ENCODE peak calls at places on chromosomes 7 and 10, in seven cellular contexts. One of them, this sample, is unnamed.

GRCh38 chr10:100519321-100520051 is at the start of gene SEC31B:
- DNase-seq in IMR-90: no peak
- DNase-seq in H9: peak; percentile 84
- DNase-seq in H1: no peak
- DNase-seq in trophoblast cell: peak; percentile 33
- DNase-seq in neuronal stem cell: peak; percentile 54
- DNase-seq in mesendoderm: peak; percentile 72
- DNase-seq in this sample: peak; percentile 44

GRCh38 chr10:43218951-43219837 is 47.7 kb downstream of the RASGEF1A start:
- DNase-seq in IMR-90: no peak
- DNase-seq in H9: no peak
- DNase-seq in mesendoderm: no peak
- DNase-seq in H1: no peak
- DNase-seq in neuronal stem cell: no peak
- DNase-seq in trophoblast cell: no peak
- DNase-seq in this sample: no peak

GRCh38 chr10:34018129-34018528 is 683.7 kb upstream of the NRP1 start:
- DNase-seq in mesendoderm: no peak
- DNase-seq in IMR-90: peak; percentile 26
- DNase-seq in neuronal stem cell: no peak
- DNase-seq in H9: no peak
- DNase-seq in H1: no peak
- DNase-seq in trophoblast cell: no peak
- DNase-seq in this sample: no peak

GRCh38 chr7:19754521-19755116 is 18.8 kb downstream of the TMEM196 start:
- DNase-seq in H1: no peak
- DNase-seq in neuronal stem cell: peak; percentile 46
- DNase-seq in IMR-90: peak; percentile 12
- DNase-seq in H9: no peak
- DNase-seq in mesendoderm: peak; percentile 63
- DNase-seq in trophoblast cell: peak; percentile 86
- DNase-seq in this sample: peak; percentile 50

GRCh38 chr7:35714862-35715261 is 19.9 kb upstream of the HERPUD2 start:
- DNase-seq in H1: no peak
- DNase-seq in IMR-90: no peak
- DNase-seq in trophoblast cell: peak; percentile 83
- DNase-seq in H9: no peak
- DNase-seq in mesendoderm: peak; percentile 50
- DNase-seq in neuronal stem cell: no peak
- DNase-seq in this sample: no peak

GRCh38 chr10:129328531-129328930 is 138.5 kb upstream of the MGMT start:
- DNase-seq in trophoblast cell: peak; percentile 60
- DNase-seq in H1: no peak
- DNase-seq in H9: no peak
- DNase-seq in neuronal stem cell: no peak
- DNase-seq in mesendoderm: no peak
- DNase-seq in IMR-90: peak; percentile 74
- DNase-seq in this sample: peak; percentile 70

GRCh38 chr10:77504870-77505257 is 132.7 kb downstream of the KCNMA1 start:
- DNase-seq in mesendoderm: peak; percentile 57
- DNase-seq in trophoblast cell: peak; percentile 92
- DNase-seq in neuronal stem cell: no peak
- DNase-seq in H9: no peak
- DNase-seq in IMR-90: peak; percentile 56
- DNase-seq in H1: no peak
- DNase-seq in this sample: peak; percentile 57

GRCh38 chr10:3901370-3901769 is 116.4 kb upstream of the KLF6 start:
- DNase-seq in H1: no peak
- DNase-seq in H9: no peak
- DNase-seq in mesendoderm: no peak
- DNase-seq in neuronal stem cell: no peak
- DNase-seq in trophoblast cell: no peak
- DNase-seq in IMR-90: no peak
- DNase-seq in this sample: no peak

GRCh38 chr10:1136268-1136667 is 80.1 kb downstream of the WDR37 start:
- DNase-seq in H9: no peak
- DNase-seq in H1: no peak
- DNase-seq in neuronal stem cell: no peak
- DNase-seq in IMR-90: no peak
- DNase-seq in trophoblast cell: no peak
- DNase-seq in mesendoderm: no peak
- DNase-seq in this sample: no peak

GRCh38 chr10:77836299-77836820 is 90.2 kb downstream of the DLG5 start:
- DNase-seq in H9: no peak
- DNase-seq in neuronal stem cell: no peak
- DNase-seq in H1: no peak
- DNase-seq in IMR-90: peak; percentile 22
- DNase-seq in trophoblast cell: peak; percentile 34
- DNase-seq in mesendoderm: no peak
- DNase-seq in this sample: peak; percentile 93

GRCh38 chr10:131689016-131689415 is 211.8 kb upstream of the PPP2R2D start:
- DNase-seq in H1: no peak
- DNase-seq in neuronal stem cell: no peak
- DNase-seq in H9: peak; percentile 68
- DNase-seq in trophoblast cell: no peak
- DNase-seq in mesendoderm: peak; percentile 60
- DNase-seq in IMR-90: no peak
- DNase-seq in this sample: no peak

GRCh38 chr10:61992683-61993629 is 91.5 kb downstream of the ARID5B start:
- DNase-seq in mesendoderm: no peak
- DNase-seq in IMR-90: peak; percentile 88
- DNase-seq in H9: no peak
- DNase-seq in trophoblast cell: peak; percentile 75
- DNase-seq in H1: no peak
- DNase-seq in neuronal stem cell: no peak
- DNase-seq in this sample: peak; percentile 96

GRCh38 chr10:17659328-17659727 is 15.4 kb downstream of the STAM start:
- DNase-seq in mesendoderm: no peak
- DNase-seq in H1: no peak
- DNase-seq in H9: no peak
- DNase-seq in IMR-90: no peak
- DNase-seq in neuronal stem cell: no peak
- DNase-seq in trophoblast cell: no peak
- DNase-seq in this sample: no peak

GRCh38 chr7:81277691-81278090 is 358.8 kb upstream of the SEMA3C start:
- DNase-seq in mesendoderm: no peak
- DNase-seq in IMR-90: no peak
- DNase-seq in H1: no peak
- DNase-seq in H9: no peak
- DNase-seq in neuronal stem cell: no peak
- DNase-seq in trophoblast cell: no peak
- DNase-seq in this sample: no peak

GRCh38 chr7:64878684-64879083 is 24.4 kb upstream of the ZNF273 start:
- DNase-seq in H1: no peak
- DNase-seq in trophoblast cell: no peak
- DNase-seq in IMR-90: no peak
- DNase-seq in neuronal stem cell: no peak
- DNase-seq in mesendoderm: no peak
- DNase-seq in H9: no peak
- DNase-seq in this sample: no peak

GRCh38 chr10:129968937-129969527 is 5.0 kb upstream of the EBF3 start:
- DNase-seq in trophoblast cell: no peak
- DNase-seq in H1: no peak
- DNase-seq in neuronal stem cell: peak; percentile 75
- DNase-seq in mesendoderm: peak; percentile 84
- DNase-seq in IMR-90: peak; percentile 31
- DNase-seq in H9: peak; percentile 85
- DNase-seq in this sample: peak; percentile 61

GRCh38 chr7:29336851-29337627 is 142.5 kb downstream of the CHN2 start:
- DNase-seq in neuronal stem cell: no peak
- DNase-seq in H1: no peak
- DNase-seq in IMR-90: no peak
- DNase-seq in H9: no peak
- DNase-seq in mesendoderm: no peak
- DNase-seq in trophoblast cell: no peak
- DNase-seq in this sample: no peak

GRCh38 chr7:119900996-119901395 is 372.0 kb upstream of the KCND2 start:
- DNase-seq in H1: no peak
- DNase-seq in neuronal stem cell: no peak
- DNase-seq in trophoblast cell: peak; percentile 14
- DNase-seq in H9: peak; percentile 35
- DNase-seq in IMR-90: no peak
- DNase-seq in mesendoderm: no peak
- DNase-seq in this sample: no peak

GRCh38 chr10:61903184-61903990 is 1.9 kb downstream of the ARID5B start:
- DNase-seq in IMR-90: peak; percentile 55
- DNase-seq in H1: no peak
- DNase-seq in trophoblast cell: peak; percentile 63
- DNase-seq in neuronal stem cell: peak; percentile 30
- DNase-seq in H9: peak; percentile 61
- DNase-seq in mesendoderm: peak; percentile 81
- DNase-seq in this sample: peak; percentile 80

GRCh38 chr7:140475747-140476333 is 3.5 kb downstream of the MKRN1 start:
- DNase-seq in IMR-90: peak; percentile 41
- DNase-seq in mesendoderm: peak; percentile 66
- DNase-seq in neuronal stem cell: no peak
- DNase-seq in trophoblast cell: peak; percentile 82
- DNase-seq in H9: no peak
- DNase-seq in H1: no peak
- DNase-seq in this sample: peak; percentile 58

GRCh38 chr10:3091921-3092320 is 24.6 kb downstream of the PFKP start:
- DNase-seq in trophoblast cell: no peak
- DNase-seq in mesendoderm: no peak
- DNase-seq in IMR-90: no peak
- DNase-seq in H1: no peak
- DNase-seq in H9: no peak
- DNase-seq in neuronal stem cell: no peak
- DNase-seq in this sample: no peak

GRCh38 chr7:88212918-88213317 is 6.9 kb downstream of the SRI start:
- DNase-seq in trophoblast cell: no peak
- DNase-seq in IMR-90: no peak
- DNase-seq in H1: no peak
- DNase-seq in H9: no peak
- DNase-seq in mesendoderm: no peak
- DNase-seq in neuronal stem cell: no peak
- DNase-seq in this sample: no peak

GRCh38 chr10:28945959-28946358 is 268.6 kb downstream of the BAMBI start:
- DNase-seq in H9: no peak
- DNase-seq in neuronal stem cell: no peak
- DNase-seq in IMR-90: no peak
- DNase-seq in trophoblast cell: no peak
- DNase-seq in H1: no peak
- DNase-seq in mesendoderm: no peak
- DNase-seq in this sample: peak; percentile 29

DNA sequence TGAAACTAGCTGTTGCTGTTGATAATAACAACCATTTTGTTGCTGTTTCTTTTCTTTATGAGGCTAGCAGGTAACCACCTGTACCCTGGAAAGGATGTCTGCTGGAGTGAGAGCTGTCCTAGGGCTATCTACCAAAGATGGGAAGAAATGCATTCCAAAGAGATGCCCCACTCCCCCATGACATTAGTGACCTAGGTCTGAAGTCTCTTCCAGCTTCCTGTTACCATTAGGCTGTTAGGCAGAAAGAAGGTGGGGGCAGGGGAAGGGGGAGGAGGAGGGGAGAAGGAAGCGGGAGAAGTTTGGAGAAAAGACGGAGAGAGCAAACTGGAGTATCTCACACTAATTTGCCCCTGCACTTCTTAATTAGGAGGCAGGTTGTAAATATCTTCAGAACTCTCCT is 118.5 kb downstream of the ABLIM1 start:
- DNase-seq in IMR-90: no peak
- DNase-seq in H9: no peak
- DNase-seq in trophoblast cell: no peak
- DNase-seq in neuronal stem cell: no peak
- DNase-seq in mesendoderm: peak; percentile 75
- DNase-seq in H1: no peak
- DNase-seq in this sample: no peak
- H3K18ac ChIP-seq in IMR-90: no peak overlapping the region
- H3K18ac ChIP-seq in H9: no peak overlapping the region
- H3K18ac ChIP-seq in trophoblast cell: no peak overlapping the region
- H3K18ac ChIP-seq in neuronal stem cell: no peak overlapping the region
- H3K18ac ChIP-seq in mesendoderm: no peak overlapping the region
- H3K18ac ChIP-seq in H1: no peak overlapping the region
- H3K18ac ChIP-seq in this sample: no peak overlapping the region

GRCh38 chr10:108454224-108454623 is 1289.7 kb upstream of the SORCS1 start:
- DNase-seq in trophoblast cell: no peak
- DNase-seq in H9: no peak
- DNase-seq in H1: no peak
- DNase-seq in IMR-90: no peak
- DNase-seq in mesendoderm: no peak
- DNase-seq in neuronal stem cell: no peak
- DNase-seq in this sample: no peak
- H3K23ac ChIP-seq in trophoblast cell: no peak overlapping the region
- H3K23ac ChIP-seq in H9: no peak overlapping the region
- H3K23ac ChIP-seq in H1: no peak overlapping the region
- H3K23ac ChIP-seq in IMR-90: no peak overlapping the region
- H3K23ac ChIP-seq in mesendoderm: no peak overlapping the region
- H3K23ac ChIP-seq in neuronal stem cell: no peak overlapping the region
- H3K23ac ChIP-seq in this sample: no peak overlapping the region

GRCh38 chr7:24301703-24302102 is 17.7 kb downstream of the NPY start:
- DNase-seq in neuronal stem cell: no peak
- DNase-seq in H1: no peak
- DNase-seq in mesendoderm: no peak
- DNase-seq in H9: no peak
- DNase-seq in trophoblast cell: no peak
- DNase-seq in IMR-90: no peak
- DNase-seq in this sample: no peak
- H3K4ac ChIP-seq in neuronal stem cell: no peak overlapping the region
- H3K4ac ChIP-seq in H1: no peak overlapping the region
- H3K4ac ChIP-seq in mesendoderm: no peak overlapping the region
- H3K4ac ChIP-seq in H9: no peak overlapping the region
- H3K4ac ChIP-seq in trophoblast cell: no peak overlapping the region
- H3K4ac ChIP-seq in IMR-90: no peak overlapping the region
- H3K4ac ChIP-seq in this sample: no peak overlapping the region

GRCh38 chr10:94430705-94431104 is 28.4 kb downstream of the TBC1D12 start:
- DNase-seq in H9: no peak
- DNase-seq in IMR-90: peak; percentile 2
- DNase-seq in mesendoderm: no peak
- DNase-seq in H1: no peak
- DNase-seq in neuronal stem cell: no peak
- DNase-seq in trophoblast cell: no peak
- DNase-seq in this sample: no peak

GRCh38 chr10:94424714-94425337 is 22.5 kb downstream of the TBC1D12 start:
- DNase-seq in trophoblast cell: no peak
- DNase-seq in neuronal stem cell: no peak
- DNase-seq in H9: no peak
- DNase-seq in IMR-90: no peak
- DNase-seq in H1: no peak
- DNase-seq in mesendoderm: no peak
- DNase-seq in this sample: no peak

GRCh38 chr10:94429049-94429707 is 26.8 kb downstream of the TBC1D12 start:
- DNase-seq in IMR-90: peak; percentile 66
- DNase-seq in H1: no peak
- DNase-seq in H9: no peak
- DNase-seq in neuronal stem cell: no peak
- DNase-seq in trophoblast cell: no peak
- DNase-seq in mesendoderm: no peak
- DNase-seq in this sample: no peak

GRCh38 chr10:94423627-94424026 is 21.3 kb downstream of the TBC1D12 start:
- DNase-seq in H9: no peak
- DNase-seq in neuronal stem cell: no peak
- DNase-seq in H1: no peak
- DNase-seq in mesendoderm: no peak
- DNase-seq in trophoblast cell: no peak
- DNase-seq in IMR-90: peak; percentile 75
- DNase-seq in this sample: no peak

GRCh38 chr10:94425942-94426341 is 23.6 kb downstream of the TBC1D12 start:
- DNase-seq in H9: no peak
- DNase-seq in neuronal stem cell: no peak
- DNase-seq in trophoblast cell: no peak
- DNase-seq in mesendoderm: no peak
- DNase-seq in IMR-90: no peak
- DNase-seq in H1: no peak
- DNase-seq in this sample: no peak
- H3K18ac ChIP-seq in H9: no peak overlapping the region
- H3K18ac ChIP-seq in neuronal stem cell: no peak overlapping the region
- H3K18ac ChIP-seq in trophoblast cell: no peak overlapping the region
- H3K18ac ChIP-seq in mesendoderm: no peak overlapping the region
- H3K18ac ChIP-seq in IMR-90: no peak overlapping the region
- H3K18ac ChIP-seq in H1: no peak overlapping the region
- H3K18ac ChIP-seq in this sample: no peak overlapping the region

This sample was measured in mesenchymal stem cell.